ENCODE peak calls at places on chromosomes 4 and X, in four cellular contexts. O is HepG2, Y is K562, U is H1. L is an unnamed sample. For H3K4me1, the result is how much of the 10 kb centered on the place peaks cover.

GRCh38 chr4:74755486-74755885 is 38.8 kb downstream of the BTC start:
- DNase-seq in O (no peak), Y (no peak), U (no peak), L (no peak)

GRCh38 chrX:1524874-1525582 is 12.0 kb downstream of the P2RY8 start:
- DNase-seq in O (no peak), Y (no peak), U (no peak), L (no peak)

GRCh38 chr4:148270600-148270999 is 171.6 kb downstream of the NR3C2 start:
- DNase-seq in O (no peak), Y (no peak), U (no peak), L (peak)

GRCh38 chrX:30060718-30061117 is 154.6 kb upstream of the MAGEB2 start:
- DNase-seq in O (no peak), Y (no peak), U (no peak), L (peak)

GRCh38 chrX:130645955-130646583 is 244.3 kb downstream of the RBMX2 start:
- DNase-seq in O (peak), Y (no peak), U (no peak), L (no peak)

GRCh38 chr4:30720656-30721352 is 635 bp downstream of the PCDH7 start:
- DNase-seq in O (no peak), Y (no peak), U (no peak), L (peak)

GRCh38 chr4:96630839-96631238 is 790.9 kb downstream of the PDHA2 start:
- DNase-seq in O (no peak), Y (no peak), U (no peak), L (no peak)

GRCh38 chr4:118879409-118879808 is 9.2 kb upstream of the SYNPO2 start:
- DNase-seq in O (peak), Y (no peak), U (no peak), L (no peak)

GRCh38 chr4:71709961-71710360 is 73.9 kb downstream of the GC start:
- DNase-seq in O (no peak), Y (no peak), U (no peak), L (no peak)

GRCh38 chrX:40474205-40474626 is 106.6 kb upstream of the ATP6AP2 start:
- DNase-seq in O (peak), Y (no peak), U (peak), L (no peak)

GRCh38 chr4:138290803-138291202 is 48.7 kb upstream of the SLC7A11 start:
- DNase-seq in O (no peak), Y (no peak), U (no peak), L (no peak)

GRCh38 chr4:127501103-127501502 is 131.7 kb upstream of the INTU start:
- DNase-seq in O (no peak), Y (no peak), U (no peak), L (no peak)

GRCh38 chr4:145545538-145546224 is 64.0 kb downstream of the SMAD1 start:
- DNase-seq in O (no peak), Y (no peak), U (peak), L (peak)

GRCh38 chr4:105145913-105146285 is 777 bp upstream of the TET2 start:
- DNase-seq in O (no peak), Y (no peak), U (no peak), L (peak)

GRCh38 chr4:2789801-2790582 is 2.9 kb upstream of the SH3BP2 start:
- DNase-seq in O (no peak), Y (no peak), U (no peak), L (no peak)

GRCh38 chrX:13013353-13014110 is 30.9 kb downstream of the FAM9C start:
- DNase-seq in O (no peak), Y (no peak), U (no peak), L (no peak)

GRCh38 chr4:132982151-132982550 is 166.9 kb upstream of the PCDH10 start:
- DNase-seq in O (no peak), Y (no peak), U (peak), L (peak)

GRCh38 chr4:115851918-115852766 is 738.7 kb upstream of the NDST4 start:
- DNase-seq in O (peak), Y (peak), U (peak), L (no peak)

GRCh38 chr4:118888666-118889312 is at the start of gene SYNPO2:
- DNase-seq in O (no peak), Y (no peak), U (peak), L (peak)

GRCh38 chr4:44232262-44232661 is 216.3 kb downstream of the KCTD8 start:
- DNase-seq in O (no peak), Y (no peak), U (no peak), L (no peak)

GRCh38 chrX:131728295-131729145 is 184.6 kb downstream of the OR13H1 start:
- DNase-seq in O (no peak), Y (no peak), U (no peak), L (no peak)

GRCh38 chr4:141645611-141646340 is 9.4 kb downstream of the IL15 start:
- DNase-seq in O (no peak), Y (no peak), U (no peak), L (no peak)

GRCh38 chrX:30883141-30883540 is 5.9 kb downstream of the TAB3 start:
- DNase-seq in O (no peak), Y (no peak), U (no peak), L (no peak)

GRCh38 chr4:174629265-174629664 is 107.0 kb upstream of the HPGD start:
- DNase-seq in O (no peak), Y (no peak), U (no peak), L (no peak)

GRCh38 chr4:47668810-47669408 is 169.0 kb downstream of the CORIN start:
- DNase-seq in O (peak), Y (peak), U (no peak), L (peak)

GRCh38 chr4:146957252-146957651 is 11.6 kb upstream of the TTC29 start:
- DNase-seq in O (no peak), Y (no peak), U (no peak), L (peak)

GRCh38 chr4:85790582-85790981 is 315.6 kb downstream of the ARHGAP24 start:
- DNase-seq in O (no peak), Y (no peak), U (no peak), L (peak)

GRCh38 chr4:114132830-114133229 is 153.4 kb upstream of the ARSJ start:
- DNase-seq in O (no peak), Y (no peak), U (no peak), L (no peak)

GRCh38 chr4:168795346-168795745 is 214.7 kb downstream of the CBR4 start:
- DNase-seq in O (no peak), Y (no peak), U (no peak), L (no peak)

GRCh38 chr4:118849867-118850812 is 14.2 kb upstream of the SEC24D start:
- DNase-seq in O (no peak), Y (no peak), U (peak), L (peak)

GRCh38 chrX:47749185-47749967 is 87.3 kb upstream of the ZNF81 start:
- DNase-seq in O (no peak), Y (no peak), U (no peak), L (no peak)

GRCh38 chr4:41692717-41693345 is 55.7 kb downstream of the PHOX2B start:
- DNase-seq in O (peak), Y (peak), U (peak), L (peak)

GRCh38 chrX:17944833-17945497 is 83.9 kb upstream of the RAI2 start:
- DNase-seq in O (peak), Y (peak), U (no peak), L (peak)

DNA sequence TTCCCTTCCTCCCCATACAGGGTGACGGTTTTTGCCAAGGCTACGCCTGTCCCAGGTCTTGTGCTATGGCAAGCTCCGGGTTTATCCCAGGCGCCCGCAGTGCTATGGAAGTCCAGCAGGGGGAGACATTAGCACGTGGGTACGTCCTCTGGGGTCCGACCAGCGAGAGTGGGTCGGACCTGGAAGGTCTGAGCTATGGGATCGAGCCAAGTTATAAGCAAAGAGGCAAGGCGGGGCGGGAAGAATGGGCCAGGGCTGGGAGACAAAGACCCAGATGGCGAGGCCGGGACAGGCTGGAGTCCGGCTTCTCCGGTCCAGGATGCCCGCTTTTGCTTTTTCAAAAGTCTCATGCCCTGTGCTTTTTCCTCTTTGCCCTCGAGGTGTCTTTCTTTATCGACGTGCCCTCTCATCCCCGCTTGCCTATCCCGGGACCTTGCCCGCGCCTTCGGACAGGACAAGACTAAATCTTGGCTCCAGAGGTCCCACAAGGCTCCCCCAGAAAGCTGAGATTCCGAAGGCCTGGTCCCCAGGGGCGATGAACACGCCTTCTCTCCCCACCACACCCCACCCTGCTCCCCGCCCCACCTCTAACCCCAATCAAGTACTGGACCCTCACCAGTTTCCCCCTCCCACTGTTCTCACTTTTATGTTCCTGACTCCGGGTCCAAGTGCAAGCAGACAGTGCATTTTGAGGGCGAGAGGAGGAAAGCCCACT is 816 bp upstream of the EFNB1 start:
- DNase-seq in O (peak), Y (peak), U (peak), L (peak)
- H2AFZ ChIP-seq in O (no peak), Y (peak), U (no peak), L (peak)

GRCh38 chrX:10049246-10049645 is 82.1 kb downstream of the CLDN34 start:
- DNase-seq in O (no peak), Y (no peak), U (no peak), L (no peak)

GRCh38 chrX:10052906-10053625 is 85.9 kb downstream of the CLDN34 start:
- DNase-seq in O (no peak), Y (no peak), U (no peak), L (no peak)

GRCh38 chrX:10050481-10050880 is 83.3 kb downstream of the CLDN34 start:
- DNase-seq in O (no peak), Y (no peak), U (peak), L (peak)

GRCh38 chrX:10054396-10054795 is 87.2 kb downstream of the CLDN34 start:
- DNase-seq in O (no peak), Y (no peak), U (no peak), L (no peak)

GRCh38 chrX:10051866-10052265 is 84.7 kb downstream of the CLDN34 start:
- DNase-seq in O (no peak), Y (no peak), U (no peak), L (no peak)
- H3K4me1 ChIP-seq in O (under half), Y (under half), U (under half), L (half or more)

GRCh38 chrX:15495801-15496200 is 2.7 kb upstream of the PIR start:
- DNase-seq in O (no peak), Y (no peak), U (no peak), L (no peak)

GRCh38 chrX:15496809-15497208 is 3.7 kb upstream of the PIR start:
- DNase-seq in O (no peak), Y (no peak), U (no peak), L (peak)

GRCh38 chrX:15498741-15499140 is 1.9 kb upstream of the BMX start:
- DNase-seq in O (no peak), Y (no peak), U (no peak), L (peak)

GRCh38 chrX:15500497-15500966 is at the start of gene BMX:
- DNase-seq in O (no peak), Y (no peak), U (no peak), L (peak)

GRCh38 chrX:15497865-15498264 is 2.7 kb upstream of the BMX start:
- DNase-seq in O (peak), Y (peak), U (no peak), L (peak)
- TF ChIP-seq JUN in O (no peak), Y (no peak), U (no peak), L (no peak)

GRCh38 chrX:150362599-150363481 is at the start of gene MAMLD1:
- DNase-seq in O (no peak), Y (peak), U (no peak), L (peak)

GRCh38 chrX:150365051-150365952 is 2.2 kb downstream of the MAMLD1 start:
- DNase-seq in O (no peak), Y (peak), U (no peak), L (peak)

GRCh38 chrX:150363561-150364346 is 637 bp downstream of the MAMLD1 start:
- DNase-seq in O (no peak), Y (no peak), U (no peak), L (peak)

GRCh38 chrX:150365953-150366911 is 3.1 kb downstream of the MAMLD1 start:
- DNase-seq in O (no peak), Y (peak), U (no peak), L (peak)

GRCh38 chrX:150364347-150365050 is 1.4 kb downstream of the MAMLD1 start:
- DNase-seq in O (no peak), Y (no peak), U (no peak), L (peak)
- H2AFZ ChIP-seq in O (no peak), Y (no peak), U (peak), L (peak)

GRCh38 chr4:76692761-76693160 is 205.2 kb downstream of the SOWAHB start:
- DNase-seq in O (no peak), Y (no peak), U (no peak), L (no peak)
- H3K4me1 ChIP-seq in O (under half), Y (under half), U (under half), L (under half)

GRCh38 chr4:680931-681645 is 6.7 kb downstream of the MYL5 start:
- DNase-seq in O (no peak), Y (peak), U (no peak), L (no peak)

GRCh38 chr4:680565-680930 is 6.2 kb downstream of the MYL5 start:
- DNase-seq in O (no peak), Y (peak), U (no peak), L (no peak)

GRCh38 chr4:682490-683172 is 6.3 kb downstream of the SLC49A3 start:
- DNase-seq in O (no peak), Y (no peak), U (no peak), L (no peak)

GRCh38 chr4:683247-683897 is 5.6 kb downstream of the SLC49A3 start:
- DNase-seq in O (no peak), Y (no peak), U (no peak), L (no peak)

GRCh38 chr4:681736-682451 is 7.1 kb downstream of the SLC49A3 start:
- DNase-seq in O (peak), Y (peak), U (no peak), L (no peak)
- TF ChIP-seq JUN in O (no peak), Y (no peak), U (no peak), L (no peak)